ENCODE peak calls at places on chromosomes 16 and 17, in four cellular contexts. W, A, P and S are unnamed samples.

GRCh38 chr17:4968916-4969550 is 1.4 kb upstream of the SPAG7 start:
- DNase-seq in W (no peak), A (no peak), P (peak; percentile 95), S (peak; percentile 90)

GRCh38 chr17:63181856-63182255 is 215.8 kb downstream of the TANC2 start:
- DNase-seq in W (no peak), A (no peak), P (no peak), S (no peak)

GRCh38 chr17:58344047-58344790 is 7.8 kb downstream of the SUPT4H1 start:
- DNase-seq in W (no peak), A (no peak), P (no peak), S (no peak)

GRCh38 chr16:15682105-15682570 is 32.1 kb downstream of the NDE1 start:
- DNase-seq in W (peak; percentile 55), A (peak; percentile 48), P (peak; percentile 84), S (peak; percentile 81)

GRCh38 chr16:4979164-4979563 is 21.0 kb downstream of the SEC14L5 start:
- DNase-seq in W (no peak), A (no peak), P (no peak), S (no peak)

GRCh38 chr17:65474658-65475057 is 86.8 kb downstream of the AXIN2 start:
- DNase-seq in W (no peak), A (no peak), P (no peak), S (no peak)

GRCh38 chr17:42845918-42846593 is 1.7 kb downstream of the AOC2 start:
- DNase-seq in W (no peak), A (no peak), P (no peak), S (no peak)

GRCh38 chr17:75869282-75870141 is 8.9 kb downstream of the TRIM47 start:
- DNase-seq in W (no peak), A (no peak), P (peak; percentile 84), S (peak; percentile 51)

GRCh38 chr16:68346892-68347480 is 36.2 kb downstream of the PRMT7 start:
- DNase-seq in W (no peak), A (no peak), P (no peak), S (no peak)

GRCh38 chr17:42422412-42422957 is 571 bp downstream of the CAVIN1 start:
- DNase-seq in W (peak; percentile 71), A (peak; percentile 70), P (peak; percentile 32), S (peak; percentile 68)

GRCh38 chr16:3919413-3919812 is 38.9 kb upstream of the CREBBP start:
- DNase-seq in W (no peak), A (no peak), P (no peak), S (no peak)

GRCh38 chr16:31350275-31351005 is 4.5 kb upstream of the ITGAX start:
- DNase-seq in W (no peak), A (no peak), P (no peak), S (no peak)

GRCh38 chr17:16950488-16950887 is 21.4 kb downstream of the TNFRSF13B start:
- DNase-seq in W (no peak), A (peak; percentile 33), P (no peak), S (no peak)

GRCh38 chr17:34626141-34626681 is 46.8 kb downstream of the TMEM132E start:
- DNase-seq in W (peak; percentile 80), A (peak; percentile 58), P (no peak), S (peak; percentile 49)

GRCh38 chr17:35046740-35047283 is 16.7 kb downstream of the RFFL start:
- DNase-seq in W (no peak), A (no peak), P (peak; percentile 47), S (no peak)

GRCh38 chr16:1613728-1614225 is 1.6 kb downstream of the CRAMP1 start:
- DNase-seq in W (no peak), A (no peak), P (no peak), S (peak; percentile 4)
- H3K4ac ChIP-seq in W (no peak overlapping the region), A (no peak overlapping the region), P (no peak overlapping the region), S (peak overlapping the region; percentile 92)

GRCh38 chr16:27760845-27761176 is 210.9 kb downstream of the KATNIP start:
- DNase-seq in W (no peak), A (no peak), P (no peak), S (no peak)
- H3K56ac ChIP-seq in W (no peak overlapping the region), A (no peak overlapping the region), P (no peak overlapping the region), S (no peak overlapping the region)

GRCh38 chr16:88315543-88316105 is 67.1 kb upstream of the ZNF469 start:
- DNase-seq in W (no peak), A (no peak), P (peak; percentile 77), S (peak; percentile 29)
- H3K4ac ChIP-seq in W (no peak overlapping the region), A (no peak overlapping the region), P (peak overlapping the region; percentile 98), S (no peak overlapping the region)

DNA sequence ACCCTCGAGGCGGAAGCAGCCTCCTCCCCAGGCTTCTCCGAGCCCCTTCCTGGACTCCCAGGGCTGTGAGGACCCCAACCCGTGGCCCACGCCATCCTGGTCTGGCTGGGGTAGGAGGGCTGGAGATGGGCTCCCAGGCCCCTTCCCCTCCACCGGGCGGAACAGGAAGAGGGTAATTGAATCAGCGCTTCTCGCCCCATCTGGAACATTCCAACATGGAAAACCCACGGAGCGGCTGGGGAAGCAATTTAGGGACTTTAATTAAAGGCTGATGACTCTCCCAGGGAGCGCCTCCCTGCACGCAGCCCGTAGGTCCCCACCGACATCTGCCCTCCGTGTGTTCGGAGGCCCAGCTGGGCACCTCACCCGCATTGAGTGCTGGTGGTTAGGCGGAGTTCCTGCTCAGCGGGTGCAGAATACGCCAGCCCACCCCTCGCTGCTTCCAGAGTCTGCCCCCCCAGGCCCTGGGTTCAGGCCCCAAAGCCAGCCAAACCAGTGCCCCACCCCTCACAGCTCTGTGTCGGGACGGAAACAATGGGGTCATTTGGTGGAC is 10.1 kb downstream of the HS3ST6 start:
- DNase-seq in W (no peak), A (no peak), P (no peak), S (no peak)
- H3K56ac ChIP-seq in W (no peak overlapping the region), A (no peak overlapping the region), P (no peak overlapping the region), S (peak overlapping the region; percentile 22)

GRCh38 chr16:89905511-89906140 is 13.0 kb upstream of the MC1R start:
- DNase-seq in W (no peak), A (no peak), P (no peak), S (no peak)

GRCh38 chr16:89904606-89905510 is 13.8 kb upstream of the MC1R start:
- DNase-seq in W (no peak), A (no peak), P (no peak), S (no peak)

GRCh38 chr16:89902980-89903379 is 15.7 kb upstream of the MC1R start:
- DNase-seq in W (no peak), A (no peak), P (no peak), S (no peak)

GRCh38 chr16:89906141-89907025 is 12.3 kb upstream of the MC1R start:
- DNase-seq in W (no peak), A (no peak), P (no peak), S (no peak)

DNA sequence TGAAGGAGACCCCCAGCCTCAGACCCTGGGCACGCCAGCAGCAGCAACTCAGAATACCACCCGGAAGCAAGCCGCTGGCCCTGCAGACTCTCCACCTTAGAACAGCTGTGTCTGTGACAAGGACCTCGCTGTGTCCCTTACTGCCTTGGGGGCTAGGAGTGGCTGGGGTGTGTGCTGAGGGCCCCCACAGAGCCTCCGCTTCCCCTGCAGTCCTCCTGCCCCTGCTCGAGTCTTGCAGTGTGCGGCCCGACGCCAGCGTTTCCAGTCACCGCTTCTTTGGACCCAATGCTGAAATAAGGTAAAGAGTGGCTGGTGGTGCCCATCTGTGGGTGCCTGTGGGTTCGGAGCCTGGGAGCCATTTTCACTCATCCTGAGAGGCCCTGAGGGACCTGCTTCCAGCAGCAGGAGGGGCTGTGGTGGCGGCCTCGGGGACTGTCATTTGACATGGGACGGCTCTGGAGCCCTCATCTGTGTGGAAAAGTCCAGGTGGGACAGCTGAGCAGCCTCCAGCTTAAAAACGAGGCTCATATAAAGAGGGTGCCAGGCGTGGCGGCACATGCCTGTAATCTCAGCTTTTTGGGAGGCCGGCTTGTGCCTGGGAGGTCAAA is 14.7 kb upstream of the MC1R start:
- DNase-seq in W (no peak), A (no peak), P (no peak), S (no peak)
- H3K4ac ChIP-seq in W (no peak overlapping the region), A (no peak overlapping the region), P (no peak overlapping the region), S (no peak overlapping the region)

DNA sequence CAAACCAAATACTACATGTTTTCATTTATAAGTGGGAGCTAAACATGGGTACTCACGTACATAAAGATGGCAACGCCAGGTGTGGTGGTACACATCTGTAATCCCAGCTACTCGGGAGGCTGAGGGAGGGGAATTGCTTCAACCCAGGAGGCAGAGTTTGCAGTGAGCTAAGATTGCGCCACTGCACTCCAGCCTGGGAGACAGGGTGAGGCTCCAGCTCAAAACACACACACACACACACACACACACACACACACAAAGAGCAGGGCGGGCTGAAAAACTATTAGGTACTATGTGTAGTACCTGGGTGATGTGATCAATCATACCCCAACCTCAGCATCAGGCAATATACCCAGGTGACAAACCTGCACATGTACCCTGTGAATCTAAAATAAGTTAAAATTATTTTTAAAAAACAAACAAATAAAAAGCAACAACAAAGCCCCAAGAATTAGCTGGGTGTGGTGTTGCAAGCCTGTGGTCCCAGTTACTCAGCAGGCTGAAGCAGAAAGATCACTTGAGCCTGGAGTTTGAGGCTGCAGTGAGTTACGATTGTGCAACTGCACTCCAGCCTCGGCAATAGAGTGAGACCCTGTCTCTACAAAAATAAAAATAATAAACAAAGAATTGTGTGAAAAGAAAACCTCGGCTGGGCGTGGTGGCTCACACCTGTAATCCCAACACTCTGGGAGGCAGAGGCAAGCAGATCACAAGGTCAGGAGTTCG is 11.9 kb upstream of the FAAP100 start:
- DNase-seq in W (no peak), A (no peak), P (peak; percentile 64), S (no peak)
- H3K56ac ChIP-seq in W (no peak overlapping the region), A (no peak overlapping the region), P (no peak overlapping the region), S (no peak overlapping the region)

DNA sequence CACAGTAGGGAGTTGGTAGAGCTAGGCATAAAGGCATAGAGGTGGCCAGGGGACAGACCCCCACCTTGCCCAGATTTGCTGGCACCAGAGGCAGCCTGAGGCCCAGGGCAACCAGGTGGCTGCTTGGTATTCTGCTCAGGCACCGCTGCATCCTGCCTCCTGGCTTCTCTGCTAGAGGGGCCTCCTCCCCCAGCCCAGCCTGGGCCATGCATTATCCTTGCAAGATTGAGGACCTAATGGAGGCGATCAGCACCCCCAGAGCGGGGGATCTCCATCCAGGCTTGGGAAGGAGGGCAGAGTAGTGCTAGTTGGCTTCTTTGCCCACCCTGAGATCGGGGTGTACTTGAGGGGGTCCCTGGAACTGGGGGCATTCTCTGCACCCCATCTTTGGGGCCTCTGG is 23.8 kb downstream of the CDK5RAP3 start:
- DNase-seq in W (no peak), A (no peak), P (no peak), S (no peak)
- H3K4ac ChIP-seq in W (no peak overlapping the region), A (no peak overlapping the region), P (no peak overlapping the region), S (peak overlapping the region; percentile 41)

GRCh38 chr17:45102856-45103255 is 29.5 kb downstream of the PLCD3 start:
- DNase-seq in W (no peak), A (no peak), P (no peak), S (no peak)

GRCh38 chr17:45104497-45104896 is 27.8 kb downstream of the PLCD3 start:
- DNase-seq in W (no peak), A (no peak), P (no peak), S (no peak)

GRCh38 chr17:45103269-45103795 is 29.0 kb downstream of the PLCD3 start:
- DNase-seq in W (no peak), A (no peak), P (no peak), S (no peak)

GRCh38 chr17:45104907-45105624 is 27.2 kb downstream of the PLCD3 start:
- DNase-seq in W (no peak), A (no peak), P (no peak), S (no peak)

DNA sequence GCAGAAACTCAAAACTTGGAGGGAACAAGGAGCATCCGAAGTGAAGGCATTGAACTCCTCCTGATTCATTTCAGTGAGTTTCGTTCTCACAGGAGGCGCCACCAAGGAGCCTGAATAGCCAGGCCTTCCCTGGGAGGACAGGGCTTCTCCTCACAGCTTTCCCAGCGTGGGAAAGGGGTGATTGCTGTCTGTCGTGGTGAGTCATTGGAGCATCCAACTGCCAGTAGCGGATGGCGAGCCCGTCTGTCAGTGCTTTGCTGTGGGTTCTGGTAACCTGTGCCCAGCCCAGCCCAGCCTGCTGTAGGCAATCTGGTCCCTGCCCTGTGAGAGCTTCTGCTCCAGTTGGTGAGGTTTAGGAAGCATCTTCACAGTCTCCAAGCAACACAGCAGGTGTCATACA is 28.3 kb downstream of the PLCD3 start:
- DNase-seq in W (no peak), A (no peak), P (no peak), S (no peak)
- H3K56ac ChIP-seq in W (no peak overlapping the region), A (no peak overlapping the region), P (no peak overlapping the region), S (no peak overlapping the region)